ENCODE peak calls at places on chromosomes 3 and 15, in nine cellular contexts. R, J, L, M, X, V, U, H and S are unnamed samples. For H3K4me1, the result is how much of the 10 kb centered on the place peaks cover.

GRCh38 chr3:33636125-33636855 is 81.8 kb downstream of the CLASP2 start:
- DNase-seq in R (no peak), J (peak), L (no peak), M (no peak), X (no peak), V (no peak), U (peak), H (no peak), S (peak)

GRCh38 chr3:30581067-30581585 is 25.3 kb upstream of the TGFBR2 start:
- DNase-seq in R (no peak), J (no peak), L (no peak), M (no peak), X (no peak), V (no peak), U (peak), H (no peak), S (no peak)

GRCh38 chr3:13015286-13016082 is 57.7 kb downstream of the IQSEC1 start:
- DNase-seq in R (no peak), J (no peak), L (no peak), M (no peak), X (peak), V (peak), U (no peak), H (no peak), S (no peak)

GRCh38 chr15:71826196-71826595 is 15.8 kb downstream of the NR2E3 start:
- DNase-seq in R (no peak), J (peak), L (no peak), M (no peak), X (no peak), V (no peak), U (peak), H (no peak), S (no peak)

GRCh38 chr3:110165753-110166152 is 828.4 kb upstream of the DPPA4 start:
- DNase-seq in R (peak), J (peak), L (no peak), M (no peak), X (no peak), V (no peak), U (peak), H (no peak), S (no peak)

GRCh38 chr15:41940441-41940857 is 31.9 kb downstream of the EHD4 start:
- DNase-seq in R (no peak), J (no peak), L (no peak), M (peak), X (no peak), V (no peak), U (no peak), H (no peak), S (peak)

GRCh38 chr3:123816673-123817207 is 67.4 kb downstream of the MYLK start:
- DNase-seq in R (no peak), J (no peak), L (no peak), M (peak), X (no peak), V (no peak), U (no peak), H (no peak), S (no peak)

GRCh38 chr15:40069178-40070165 is 30.5 kb upstream of the SRP14 start:
- DNase-seq in R (peak), J (peak), L (peak), M (peak), X (peak), V (peak), U (peak), H (peak), S (peak)

GRCh38 chr3:126432361-126432760 is 37.7 kb downstream of the CFAP100 start:
- DNase-seq in R (no peak), J (no peak), L (no peak), M (no peak), X (no peak), V (no peak), U (no peak), H (no peak), S (no peak)

GRCh38 chr15:29361560-29361959 is 91.9 kb upstream of the NSMCE3 start:
- DNase-seq in R (no peak), J (no peak), L (no peak), M (no peak), X (no peak), V (no peak), U (no peak), H (no peak), S (no peak)

GRCh38 chr3:157914882-157915281 is 191.3 kb downstream of the SHOX2 start:
- DNase-seq in R (no peak), J (no peak), L (no peak), M (no peak), X (no peak), V (no peak), U (peak), H (no peak), S (no peak)

GRCh38 chr15:80999623-81000036 is 1.1 kb upstream of the TLNRD1 start:
- DNase-seq in R (peak), J (no peak), L (no peak), M (no peak), X (peak), V (no peak), U (peak), H (no peak), S (no peak)

GRCh38 chr3:170356596-170357175 is 829 bp upstream of the SKIL start:
- DNase-seq in R (peak), J (peak), L (peak), M (peak), X (peak), V (peak), U (peak), H (peak), S (peak)

GRCh38 chr15:67093146-67093874 is 27.9 kb downstream of the SMAD3 start:
- DNase-seq in R (no peak), J (no peak), L (peak), M (no peak), X (no peak), V (no peak), U (no peak), H (peak), S (no peak)

GRCh38 chr15:101456079-101456791 is 33.3 kb downstream of the PCSK6 start:
- DNase-seq in R (no peak), J (no peak), L (no peak), M (no peak), X (no peak), V (no peak), U (no peak), H (peak), S (no peak)

DNA sequence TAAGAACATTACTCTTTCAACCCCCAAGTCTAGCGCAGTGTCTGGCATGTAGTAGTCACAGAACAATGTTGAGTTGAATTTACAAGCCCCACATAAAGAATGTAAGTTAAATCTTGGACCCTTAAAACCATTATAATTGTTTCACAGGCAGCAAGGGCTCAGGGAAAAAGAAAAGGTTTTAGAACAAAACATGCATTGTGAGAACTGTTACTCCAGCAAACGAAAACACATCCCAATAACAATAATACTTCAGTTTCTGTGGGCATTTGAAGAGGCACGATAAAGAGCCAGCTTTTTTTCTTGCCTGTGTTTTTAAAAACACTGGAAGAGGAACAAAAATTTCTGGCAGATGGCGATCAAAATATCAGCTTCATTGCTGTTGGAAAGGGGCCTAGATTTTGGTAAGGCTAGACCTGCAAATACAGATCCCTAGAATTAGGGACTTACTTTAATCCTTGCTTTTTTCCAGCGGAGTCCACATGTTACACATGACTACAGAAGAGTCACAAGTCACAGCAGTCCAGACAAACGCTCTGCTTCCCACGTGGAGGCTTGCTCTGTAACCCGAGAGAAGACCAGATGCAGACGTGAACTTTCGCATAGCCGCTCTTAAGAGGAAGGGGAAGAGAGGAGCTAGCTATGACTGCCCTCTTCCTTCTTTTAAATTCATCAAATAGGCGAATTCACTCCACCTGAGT is 78.0 kb upstream of the IGSF10 start:
- DNase-seq in R (no peak), J (peak), L (no peak), M (peak), X (no peak), V (peak), U (peak), H (peak), S (peak)
- H3K27ac ChIP-seq in R (no peak), J (no peak), L (peak), M (peak), X (no peak), V (peak), U (no peak), H (no peak), S (no peak)

DNA sequence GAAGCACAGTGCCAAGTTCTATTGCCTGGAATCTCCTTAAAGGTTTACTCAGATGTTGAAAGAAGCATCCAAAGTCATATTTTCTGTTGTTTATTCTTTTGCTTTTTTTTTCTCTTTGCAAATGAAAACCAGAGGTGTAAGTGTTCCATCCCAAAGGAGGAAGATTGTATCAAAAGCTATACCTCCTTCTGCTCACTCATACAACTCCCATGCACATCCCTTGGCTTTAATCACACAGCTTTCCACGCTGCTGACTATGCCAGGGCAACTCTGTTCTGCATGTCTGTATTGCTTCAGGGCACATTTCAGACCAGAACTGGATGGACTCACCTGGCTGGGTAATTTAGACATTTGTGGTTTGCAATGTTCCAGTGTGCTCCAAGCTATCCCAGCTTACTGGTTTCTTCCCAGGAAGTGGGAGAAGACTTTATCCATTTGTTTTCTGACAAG is 399.6 kb upstream of the TBL1XR1 start:
- DNase-seq in R (no peak), J (no peak), L (no peak), M (peak), X (no peak), V (no peak), U (no peak), H (no peak), S (no peak)
- H3K4me1 ChIP-seq in R (half or more), J (under half), L (under half), M (under half), X (under half), V (under half), U (under half), H (under half), S (under half)

DNA sequence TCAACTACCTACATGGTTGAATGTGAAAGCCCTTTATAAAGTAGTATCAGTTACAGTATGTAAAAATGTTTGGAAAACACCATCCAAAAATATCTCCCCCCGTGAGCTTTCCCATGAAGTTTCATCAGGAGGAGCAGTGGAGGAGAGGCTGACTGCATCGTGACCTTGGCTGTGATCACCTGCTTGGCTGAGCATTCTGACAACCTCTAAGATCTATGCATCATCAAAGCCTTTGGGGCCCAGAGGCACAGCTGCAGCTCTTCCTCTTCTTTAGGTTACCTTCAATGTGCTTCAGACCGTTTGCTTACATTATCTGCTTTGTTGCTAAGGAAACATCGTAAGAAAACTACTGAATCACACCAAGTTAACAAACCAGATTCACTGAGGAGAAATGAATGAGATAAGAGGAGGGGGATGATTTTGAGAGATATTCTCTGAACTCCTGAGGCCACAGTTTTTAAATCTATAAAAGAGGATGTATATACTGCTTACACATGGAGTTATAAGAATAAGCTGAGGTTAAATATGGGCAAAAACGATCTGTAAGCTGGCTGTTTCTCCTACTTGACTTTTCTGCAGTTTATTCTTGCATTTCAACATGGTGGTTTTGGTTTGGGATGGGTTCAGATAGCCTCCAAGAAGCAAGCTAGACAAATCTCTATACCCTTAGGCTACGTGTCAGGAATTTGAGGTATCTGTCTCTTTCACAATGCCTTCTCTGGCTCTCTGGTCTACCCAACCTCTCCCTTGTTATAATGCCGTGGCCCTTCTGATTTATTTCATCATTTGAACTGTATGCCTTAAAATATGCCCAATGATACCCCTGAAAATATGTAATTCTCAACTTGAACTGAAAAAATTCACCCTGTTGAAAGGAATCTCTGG is 4.0 kb downstream of the GCSAM start:
- DNase-seq in R (no peak), J (peak), L (no peak), M (no peak), X (no peak), V (no peak), U (peak), H (no peak), S (no peak)
- H3K27ac ChIP-seq in R (no peak), J (no peak), L (no peak), M (no peak), X (no peak), V (no peak), U (peak), H (no peak), S (no peak)

GRCh38 chr3:197308591-197308990 is 10.2 kb upstream of the DLG1 start:
- DNase-seq in R (no peak), J (no peak), L (no peak), M (no peak), X (no peak), V (no peak), U (no peak), H (no peak), S (no peak)
- H3K4me1 ChIP-seq in R (under half), J (under half), L (under half), M (under half), X (under half), V (under half), U (under half), H (under half), S (under half)